ENCODE peak calls at places on chromosomes 16 and 17, in six cellular contexts. W is mucosa of descending colon, H is pancreas, G is cardiac muscle cell, Z is left ventricle myocardium inferior, J is OCI-LY7. Q is an unnamed sample.

GRCh38 chr16:58495861-58496331 is 4.0 kb upstream of the NDRG4 start:
- DNase-seq in H (peak), W (no peak), G (no peak), J (no peak), Z (no peak), Q (no peak)

GRCh38 chr16:54955757-54956156 is 25.1 kb downstream of the IRX5 start:
- DNase-seq in J (no peak), Z (no peak), G (no peak), W (no peak), H (no peak), Q (no peak)

GRCh38 chr17:3838206-3838605 is 7.8 kb downstream of the NCBP3 start:
- DNase-seq in Z (no peak), G (no peak), W (peak), H (peak), J (no peak), Q (no peak)

GRCh38 chr16:52976539-52977167 is 76.0 kb downstream of the CHD9NB start:
- DNase-seq in J (peak), G (peak), W (no peak), Z (no peak), H (no peak), Q (no peak)

GRCh38 chr17:17971431-17972125 is 622 bp downstream of the TOM1L2 start:
- DNase-seq in H (peak), Z (peak), G (peak), W (peak), J (no peak), Q (no peak)

GRCh38 chr16:11316331-11317015 is 28.8 kb upstream of the RMI2 start:
- DNase-seq in Z (no peak), W (no peak), G (no peak), H (no peak), J (no peak), Q (peak)

GRCh38 chr17:8162232-8162996 is at the start of gene VAMP2:
- DNase-seq in W (peak), Z (peak), J (peak), G (peak), H (peak), Q (no peak)

GRCh38 chr17:15502315-15503112 is 35.1 kb upstream of the CDRT4 start:
- DNase-seq in W (peak), Z (peak), G (peak), H (peak), J (peak), Q (peak)

GRCh38 chr17:59154335-59154720 is 658 bp downstream of the SKA2 start:
- DNase-seq in J (peak), G (peak), W (peak), H (peak), Z (no peak), Q (peak)

GRCh38 chr16:19210968-19211367 is 42.9 kb downstream of the SYT17 start:
- DNase-seq in H (no peak), Z (no peak), J (peak), G (no peak), W (no peak), Q (no peak)

GRCh38 chr16:78242231-78242630 is 142.8 kb downstream of the WWOX start:
- DNase-seq in W (no peak), Z (no peak), G (no peak), J (no peak), H (no peak), Q (no peak)

GRCh38 chr17:63041722-63042121 is 75.7 kb downstream of the TANC2 start:
- DNase-seq in J (no peak), H (no peak), Z (no peak), W (no peak), G (no peak), Q (no peak)

GRCh38 chr17:39486242-39486641 is 25.0 kb downstream of the CDK12 start:
- DNase-seq in W (no peak), J (no peak), H (no peak), Z (no peak), G (no peak), Q (no peak)

GRCh38 chr16:85528528-85529387 is 84.4 kb upstream of the GSE1 start:
- DNase-seq in W (no peak), G (no peak), J (peak), Z (no peak), H (no peak), Q (no peak)

GRCh38 chr16:69073181-69073669 is 32.2 kb upstream of the HAS3 start:
- DNase-seq in J (no peak), W (no peak), H (peak), G (no peak), Z (no peak), Q (no peak)

GRCh38 chr17:55783684-55784245 is 32.9 kb downstream of the PCTP start:
- DNase-seq in W (peak), J (no peak), G (no peak), H (no peak), Z (peak), Q (no peak)

GRCh38 chr16:58021661-58022551 is 3.6 kb upstream of the MMP15 start:
- DNase-seq in W (no peak), Z (peak), G (no peak), H (no peak), J (no peak), Q (no peak)

GRCh38 chr17:67043283-67043682 is 1.1 kb upstream of the CACNG1 start:
- DNase-seq in Z (no peak), W (no peak), G (no peak), J (no peak), H (no peak), Q (no peak)

GRCh38 chr16:642189-643049 is 791 bp downstream of the MCRIP2 start:
- DNase-seq in Z (peak), G (peak), W (peak), H (peak), J (peak), Q (no peak)

GRCh38 chr17:2965621-2966275 is 97.7 kb downstream of the OR1D5 start:
- DNase-seq in G (peak), Z (no peak), J (no peak), W (no peak), H (no peak), Q (no peak)

GRCh38 chr17:17108681-17109049 is 66.4 kb downstream of the MPRIP start:
- DNase-seq in G (no peak), J (no peak), W (peak), H (no peak), Z (peak), Q (no peak)

GRCh38 chr16:23679986-23680336 is 1.3 kb downstream of the PLK1 start:
- DNase-seq in J (no peak), Z (no peak), W (no peak), H (no peak), G (no peak), Q (no peak)

GRCh38 chr17:33962857-33963655 is 292.0 kb upstream of the CCL2 start:
- DNase-seq in J (no peak), W (no peak), H (no peak), Z (peak), G (no peak), Q (no peak)

DNA sequence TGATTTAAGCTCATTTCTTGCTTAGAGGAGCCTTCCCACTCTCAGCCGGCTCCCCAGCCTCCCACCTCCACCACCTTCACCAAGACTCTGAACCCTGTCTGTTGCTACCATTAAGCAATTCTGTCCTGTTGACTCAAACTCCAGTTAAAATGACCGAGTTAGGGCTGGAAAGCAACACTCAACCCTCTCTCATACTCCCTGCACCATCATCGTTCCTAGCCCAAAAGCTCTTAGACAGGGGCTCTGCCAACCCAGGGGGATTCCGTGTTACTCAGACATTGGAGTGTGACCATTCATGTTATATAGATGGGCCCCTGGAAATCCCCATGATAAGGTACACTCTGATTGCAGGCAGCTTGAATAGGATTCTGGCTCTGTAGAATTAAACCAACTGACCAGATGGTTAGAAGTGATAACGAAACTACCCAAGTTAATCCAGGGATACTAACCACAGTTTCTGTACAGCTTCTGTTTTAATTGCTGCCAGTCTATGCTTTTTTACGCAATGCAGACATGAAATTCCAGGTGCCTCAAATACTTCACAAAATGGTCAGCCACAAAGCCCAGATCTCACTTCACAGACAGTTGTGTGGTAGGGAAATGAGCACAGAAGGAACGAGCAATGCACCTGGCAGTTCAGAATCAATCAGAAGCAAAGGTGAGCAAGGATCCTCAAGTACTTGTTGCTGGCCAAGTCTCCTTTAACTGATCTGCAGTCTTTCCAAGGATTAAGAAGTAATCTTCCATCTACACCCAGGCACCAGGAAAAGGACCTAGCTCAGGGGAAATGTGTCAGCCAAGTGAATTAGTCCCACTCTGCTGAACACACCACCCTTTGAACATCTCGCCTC is 2.1 kb downstream of the SSTR2 start:
- DNase-seq in W (no peak), J (no peak), Z (no peak), G (no peak), H (no peak), Q (no peak)
- H3K4me3 ChIP-seq in W (no peak), J (no peak), Z (peak), G (no peak), H (no peak), Q (no peak)

GRCh38 chr16:88519240-88519639 is 51.0 kb upstream of the ZC3H18 start:
- DNase-seq in Z (no peak), G (no peak), W (no peak), H (no peak), J (no peak), Q (no peak)
- H3K4me3 ChIP-seq in Z (no peak), G (no peak), W (no peak), H (no peak), J (no peak), Q (no peak)

GRCh38 chr16:2473425-2473926 is 1.5 kb upstream of the TBC1D24 start:
- DNase-seq in H (no peak), G (no peak), W (no peak), J (peak), Z (no peak), Q (no peak)
- H3K4me3 ChIP-seq in H (peak), G (peak), W (no peak), J (peak), Z (peak), Q (peak)

DNA sequence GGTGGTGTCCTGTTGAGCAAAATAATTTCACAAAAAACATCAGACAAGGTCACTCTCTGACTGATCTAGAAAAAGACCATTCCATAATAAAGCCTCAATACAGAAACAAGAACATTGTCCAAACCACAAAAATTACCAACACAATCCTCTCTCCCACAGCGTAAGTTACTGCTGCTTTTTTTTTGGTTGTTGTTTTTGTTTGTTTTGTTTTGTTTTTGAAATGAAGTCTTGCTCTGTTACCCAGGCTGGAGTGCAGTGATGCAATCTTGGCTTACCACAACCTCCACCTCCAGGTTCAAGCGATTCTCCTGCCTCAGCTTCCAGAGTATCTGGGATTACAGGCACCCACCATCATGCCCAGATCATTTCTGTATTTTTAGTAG is 1.5 kb upstream of the KCTD13 start:
- DNase-seq in J (no peak), G (no peak), Z (no peak), H (no peak), W (no peak), Q (no peak)
- H3K4me3 ChIP-seq in J (peak), G (no peak), Z (no peak), H (no peak), W (no peak), Q (no peak)